ENCODE peak calls at places on chromosome 16, in eight cellular contexts. Z is tibial nerve, W is HL-60, E is mammary epithelial cell, N is thoracic aorta, U is HFF-Myc, L is body of pancreas, A is A673. F is an unnamed sample.

GRCh38 chr16:84922351-84923135 is 88.8 kb downstream of the ZDHHC7 start:
- DNase-seq in N (no peak), U (no peak), E (no peak), A (no peak), Z (peak; percentile 69), L (peak; percentile 54), W (no peak), F (no peak)

GRCh38 chr16:73404001-73404400 is 356.1 kb upstream of the ZFHX3 start:
- DNase-seq in Z (no peak), N (no peak), U (no peak), L (no peak), E (no peak), A (no peak), W (no peak), F (no peak)

GRCh38 chr16:3158014-3158497 is 23.2 kb downstream of the ZNF213 start:
- DNase-seq in A (no peak), W (no peak), E (peak; percentile 48), L (no peak), N (no peak), U (no peak), Z (no peak), F (no peak)

GRCh38 chr16:19874026-19874425 is 10.6 kb downstream of the GPRC5B start:
- DNase-seq in L (no peak), W (no peak), Z (no peak), U (no peak), E (no peak), N (no peak), A (no peak), F (no peak)

GRCh38 chr16:77585852-77586251 is 136.5 kb upstream of the NUDT7 start:
- DNase-seq in A (peak; percentile 34), Z (no peak), W (no peak), E (peak; percentile 90), U (no peak), N (no peak), L (no peak), F (no peak)

GRCh38 chr16:10939649-10940206 is 2.5 kb downstream of the DEXI start:
- DNase-seq in U (no peak), Z (no peak), W (no peak), A (no peak), N (no peak), L (no peak), E (no peak), F (no peak)

GRCh38 chr16:8741636-8742427 is 55.6 kb downstream of the TMEM186 start:
- DNase-seq in Z (no peak), W (no peak), U (no peak), E (no peak), A (no peak), L (peak; percentile 62), N (no peak), F (no peak)

GRCh38 chr16:64136314-64136713 is 985.5 kb downstream of the CDH11 start:
- DNase-seq in W (no peak), E (no peak), N (no peak), U (no peak), L (no peak), A (no peak), Z (no peak), F (no peak)

GRCh38 chr16:47084198-47084597 is 59.5 kb downstream of the NETO2 start:
- DNase-seq in Z (no peak), A (no peak), E (no peak), N (no peak), U (no peak), L (no peak), W (no peak), F (no peak)

GRCh38 chr16:15816228-15816627 is 40.6 kb downstream of the MYH11 start:
- DNase-seq in A (no peak), W (no peak), U (no peak), L (no peak), Z (no peak), N (no peak), E (no peak), F (no peak)

GRCh38 chr16:17467923-17468540 is 2.7 kb downstream of the XYLT1 start:
- DNase-seq in Z (peak; percentile 47), W (no peak), N (no peak), L (peak; percentile 65), E (peak; percentile 6), U (peak; percentile 36), A (peak; percentile 34), F (no peak)

GRCh38 chr16:84324439-84325262 is 30.0 kb downstream of the WFDC1 start:
- DNase-seq in U (no peak), N (no peak), A (no peak), L (no peak), E (peak; percentile 12), W (no peak), Z (no peak), F (no peak)

GRCh38 chr16:90008708-90009145 is 10.5 kb downstream of the DBNDD1 start:
- DNase-seq in N (no peak), A (no peak), U (no peak), E (no peak), W (no peak), Z (no peak), L (no peak), F (no peak)
- H3K4me3 ChIP-seq in N (no peak overlapping the region), A (no peak overlapping the region), U (no peak overlapping the region), E (no peak overlapping the region), W (no peak overlapping the region), Z (no peak overlapping the region), L (no peak overlapping the region), F (no peak overlapping the region)

DNA sequence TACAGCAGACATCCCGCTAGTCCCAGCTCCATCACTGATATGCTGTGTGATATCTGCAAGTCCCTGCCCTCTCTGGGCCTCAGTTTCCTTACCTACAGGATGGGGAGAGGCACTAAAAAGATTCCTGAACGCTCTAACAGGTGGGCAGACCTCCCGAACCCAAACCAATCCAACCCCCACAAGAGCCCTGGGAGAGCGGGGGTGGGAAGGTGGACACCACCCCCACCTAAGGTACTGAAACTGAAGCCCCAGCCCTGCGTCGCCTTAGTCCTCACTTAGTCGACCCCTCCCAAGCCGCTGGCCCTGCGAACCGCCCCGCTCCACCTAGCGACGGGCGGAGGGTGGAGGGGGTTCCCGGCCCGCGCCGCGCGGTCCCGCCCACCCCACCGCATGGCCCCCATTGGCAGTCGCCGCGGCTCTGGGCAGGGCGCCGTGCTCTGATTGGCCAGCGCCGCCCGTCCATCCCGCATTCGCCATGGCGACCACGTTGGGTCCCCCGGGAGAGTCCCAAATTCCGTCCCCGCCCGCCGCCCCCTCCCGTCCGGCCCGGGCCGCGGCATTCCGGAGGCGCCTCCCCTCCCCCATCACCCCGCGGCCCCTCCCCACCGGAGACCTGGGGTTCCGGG is 578 bp downstream of the CCDC102A start:
- DNase-seq in U (peak; percentile 60), Z (peak; percentile 90), A (peak; percentile 93), N (peak; percentile 74), E (peak; percentile 89), W (peak; percentile 80), L (peak; percentile 95), F (peak; percentile 52)
- TF ChIP-seq CTCF in U (peak; percentile 13), Z (no peak), A (peak; percentile 24), N (no peak), E (no peak), W (no peak), L (peak; percentile 24), F (no peak)

GRCh38 chr16:80462902-80463301 is 77.9 kb upstream of the DYNLRB2 start:
- DNase-seq in A (no peak), W (no peak), Z (no peak), N (no peak), E (no peak), L (no peak), U (no peak), F (no peak)

GRCh38 chr16:80467961-80468360 is 72.8 kb upstream of the DYNLRB2 start:
- DNase-seq in N (no peak), E (no peak), Z (no peak), U (no peak), A (no peak), W (no peak), L (no peak), F (no peak)

GRCh38 chr16:80463776-80464175 is 77.0 kb upstream of the DYNLRB2 start:
- DNase-seq in Z (no peak), A (no peak), N (no peak), W (no peak), U (no peak), L (no peak), E (no peak), F (no peak)

GRCh38 chr16:80463303-80463702 is 77.5 kb upstream of the DYNLRB2 start:
- DNase-seq in N (no peak), W (no peak), Z (no peak), A (no peak), E (no peak), L (no peak), U (no peak), F (no peak)

DNA sequence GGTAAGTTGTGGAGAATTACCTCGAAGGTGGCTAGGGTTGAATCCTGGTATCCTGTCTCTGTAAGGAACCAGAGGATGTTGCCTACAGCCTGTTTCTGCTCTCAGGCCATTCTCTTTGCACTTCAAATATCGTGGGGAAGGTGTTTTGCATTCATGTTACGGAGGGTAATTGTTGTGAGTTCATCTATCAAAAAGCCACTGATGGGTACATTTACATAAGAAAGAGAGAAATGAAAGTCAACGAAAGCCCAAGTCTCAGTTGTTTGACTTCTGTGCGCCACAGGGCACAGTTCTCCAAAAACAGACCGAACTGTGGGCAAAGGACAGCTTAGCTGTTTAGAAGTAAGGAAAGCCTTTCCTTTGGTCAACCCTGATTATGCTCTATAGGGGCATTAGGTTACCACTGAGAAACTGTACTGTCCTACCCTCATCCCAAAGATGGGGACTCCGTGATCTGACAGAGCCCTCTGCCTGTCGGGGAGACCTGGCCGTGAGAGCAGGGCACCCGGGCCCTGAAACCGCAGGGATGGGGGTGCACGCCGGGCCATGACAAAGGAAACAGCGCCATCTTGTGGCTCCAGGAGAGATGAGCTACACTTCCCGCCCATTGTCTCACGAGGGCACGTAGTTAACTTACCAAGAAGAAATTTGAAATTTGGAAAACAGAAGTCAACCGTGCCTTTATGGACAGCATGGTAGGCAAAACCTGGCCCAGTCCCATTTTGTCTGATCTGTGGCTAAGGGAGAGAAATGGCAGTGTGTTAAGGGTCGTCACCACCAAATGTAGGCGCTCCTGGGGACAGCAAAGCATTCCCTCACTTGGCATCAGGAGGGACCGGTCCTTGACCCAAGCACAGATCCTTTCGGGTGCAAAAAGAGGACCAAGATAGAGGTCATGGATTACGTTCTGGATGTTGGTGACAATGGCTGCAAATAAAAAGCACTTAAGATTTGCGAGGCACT is 74.5 kb upstream of the DYNLRB2 start:
- DNase-seq in U (peak; percentile 10), W (peak; percentile 11), L (peak; percentile 60), E (peak; percentile 35), N (no peak), Z (peak; percentile 51), A (peak; percentile 65), F (no peak)
- H3K4me3 ChIP-seq in U (no peak overlapping the region), W (no peak overlapping the region), L (no peak overlapping the region), E (no peak overlapping the region), N (no peak overlapping the region), Z (peak overlapping the region; percentile 17), A (no peak overlapping the region), F (no peak overlapping the region)

GRCh38 chr16:69725480-69726312 is 664 bp downstream of the NQO1 start:
- DNase-seq in U (no peak), Z (no peak), E (no peak), L (no peak), N (no peak), A (no peak), W (no peak), F (no peak)

GRCh38 chr16:69727916-69728270 is 1.5 kb upstream of the NQO1 start:
- DNase-seq in W (no peak), Z (no peak), A (peak; percentile 26), E (no peak), U (no peak), N (no peak), L (peak; percentile 41), F (no peak)

GRCh38 chr16:69726313-69727060 is at the start of gene NQO1:
- DNase-seq in N (peak; percentile 78), L (peak; percentile 92), E (peak; percentile 98), A (peak; percentile 93), U (peak; percentile 91), Z (peak; percentile 86), W (peak; percentile 86), F (peak; percentile 93)

GRCh38 chr16:69724414-69724873 is 1.9 kb downstream of the NQO1 start:
- DNase-seq in U (no peak), N (no peak), E (no peak), L (no peak), A (no peak), Z (no peak), W (no peak), F (no peak)

GRCh38 chr16:69724981-69725479 is 1.3 kb downstream of the NQO1 start:
- DNase-seq in E (no peak), U (no peak), N (no peak), Z (no peak), L (no peak), W (no peak), A (peak; percentile 36), F (no peak)
- TF ChIP-seq CTCF in E (no peak), U (no peak), N (no peak), Z (no peak), L (no peak), W (no peak), A (no peak), F (no peak)

F was measured in AG09309.